ENCODE peak calls at places on chromosome 12, in seven cellular contexts. I, P, W, D, C, S and Z are unnamed samples.
A peak's percentile ranks its signal among the peaks of the same experiment; 100 is the strongest.

GRCh38 chr12:12138203-12139154 is 67.7 kb downstream of the BCL2L14 start:
- DNase-seq in I (no peak), P (peak; percentile 7), W (no peak), D (no peak), C (no peak), S (no peak), Z (no peak)

GRCh38 chr12:103800252-103800771 is 40.7 kb downstream of the NT5DC3 start:
- DNase-seq in I (peak; percentile 37), P (peak; percentile 72), W (no peak), D (peak; percentile 53), C (peak; percentile 85), S (peak; percentile 86), Z (peak; percentile 55)

GRCh38 chr12:67681145-67681778 is 32.7 kb downstream of the DYRK2 start:
- DNase-seq in I (no peak), P (peak; percentile 47), W (no peak), D (peak; percentile 56), C (peak; percentile 82), S (no peak), Z (no peak)

GRCh38 chr12:100106861-100107260 is 35.8 kb downstream of the BLTP3B start:
- DNase-seq in I (no peak), P (no peak), W (no peak), D (no peak), C (no peak), S (no peak), Z (no peak)

GRCh38 chr12:57632369-57632897 is 568 bp downstream of the B4GALNT1 start:
- DNase-seq in I (no peak), P (peak; percentile 7), W (peak; percentile 87), D (no peak), C (no peak), S (peak; percentile 41), Z (no peak)

GRCh38 chr12:45329238-45329637 is 113.3 kb downstream of the ANO6 start:
- DNase-seq in I (no peak), P (no peak), W (no peak), D (no peak), C (no peak), S (peak; percentile 8), Z (no peak)

GRCh38 chr12:110317921-110318320 is 36.9 kb downstream of the ATP2A2 start:
- DNase-seq in I (no peak), P (peak; percentile 13), W (no peak), D (no peak), C (peak; percentile 57), S (no peak), Z (no peak)

GRCh38 chr12:3123729-3124128 is 46.5 kb downstream of the TSPAN9 start:
- DNase-seq in I (no peak), P (no peak), W (no peak), D (no peak), C (peak; percentile 28), S (no peak), Z (no peak)

GRCh38 chr12:2588345-2588744 is 206.4 kb upstream of the FKBP4 start:
- DNase-seq in I (no peak), P (no peak), W (no peak), D (no peak), C (no peak), S (no peak), Z (no peak)

GRCh38 chr12:104498211-104498801 is 41.6 kb downstream of the CHST11 start:
- DNase-seq in I (no peak), P (no peak), W (no peak), D (no peak), C (no peak), S (no peak), Z (no peak)

GRCh38 chr12:663293-663871 is at the start of gene NINJ2:
- DNase-seq in I (no peak), P (no peak), W (no peak), D (no peak), C (no peak), S (no peak), Z (no peak)

GRCh38 chr12:623172-623864 is 39.9 kb downstream of the NINJ2 start:
- DNase-seq in I (no peak), P (no peak), W (no peak), D (no peak), C (no peak), S (no peak), Z (no peak)

GRCh38 chr12:116955382-116956021 is 44.8 kb downstream of the FBXW8 start:
- DNase-seq in I (peak; percentile 75), P (peak; percentile 74), W (no peak), D (no peak), C (no peak), S (peak; percentile 86), Z (no peak)

GRCh38 chr12:46523863-46524770 is 151.5 kb upstream of the SLC38A2 start:
- DNase-seq in I (no peak), P (peak; percentile 55), W (no peak), D (peak; percentile 34), C (peak; percentile 83), S (no peak), Z (peak; percentile 74)

GRCh38 chr12:126668538-126668937 is 1598.4 kb upstream of the TMEM132C start:
- DNase-seq in I (no peak), P (no peak), W (no peak), D (no peak), C (no peak), S (no peak), Z (no peak)

GRCh38 chr12:106084048-106084671 is 54.6 kb downstream of the NUAK1 start:
- DNase-seq in I (no peak), P (no peak), W (no peak), D (no peak), C (no peak), S (no peak), Z (no peak)

GRCh38 chr12:110046451-110047187 is 1.7 kb downstream of the C12orf76 start:
- DNase-seq in I (no peak), P (peak; percentile 36), W (no peak), D (no peak), C (no peak), S (no peak), Z (peak; percentile 38)

GRCh38 chr12:109385339-109386078 is 37.8 kb downstream of the MYO1H start:
- DNase-seq in I (no peak), P (peak; percentile 48), W (no peak), D (peak; percentile 29), C (peak; percentile 58), S (no peak), Z (peak; percentile 33)

GRCh38 chr12:112148031-112148513 is 22.7 kb downstream of the TRAFD1 start:
- DNase-seq in I (no peak), P (peak; percentile 45), W (peak; percentile 21), D (no peak), C (no peak), S (no peak), Z (peak; percentile 86)

GRCh38 chr12:115176741-115177400 is 492.9 kb upstream of the TBX3 start:
- DNase-seq in I (no peak), P (no peak), W (no peak), D (no peak), C (no peak), S (no peak), Z (peak; percentile 42)

GRCh38 chr12:53233671-53234091 is 1.7 kb upstream of the RARG start:
- DNase-seq in I (no peak), P (no peak), W (no peak), D (no peak), C (no peak), S (no peak), Z (no peak)

GRCh38 chr12:101612162-101612916 is 17.6 kb downstream of the MYBPC1 start:
- DNase-seq in I (no peak), P (no peak), W (no peak), D (no peak), C (no peak), S (no peak), Z (no peak)

GRCh38 chr12:46659844-46660243 is 166.0 kb downstream of the SLC38A4 start:
- DNase-seq in I (no peak), P (no peak), W (no peak), D (no peak), C (peak; percentile 86), S (no peak), Z (no peak)

GRCh38 chr12:125220404-125221273 is 155.4 kb downstream of the AACS start:
- DNase-seq in I (no peak), P (no peak), W (no peak), D (no peak), C (no peak), S (peak; percentile 88), Z (peak; percentile 78)

GRCh38 chr12:119687344-119687865 is 19.5 kb downstream of the PRKAB1 start:
- DNase-seq in I (no peak), P (no peak), W (no peak), D (no peak), C (no peak), S (no peak), Z (no peak)

GRCh38 chr12:51020448-51021182 is 5.6 kb downstream of the SLC11A2 start:
- DNase-seq in I (no peak), P (no peak), W (no peak), D (no peak), C (no peak), S (no peak), Z (no peak)

GRCh38 chr12:51021694-51022093 is 4.5 kb downstream of the SLC11A2 start:
- DNase-seq in I (no peak), P (no peak), W (no peak), D (no peak), C (no peak), S (no peak), Z (no peak)

GRCh38 chr12:51013441-51013840 is 12.7 kb downstream of the SLC11A2 start:
- DNase-seq in I (no peak), P (no peak), W (no peak), D (no peak), C (no peak), S (no peak), Z (no peak)

GRCh38 chr12:51019927-51020326 is 6.3 kb downstream of the SLC11A2 start:
- DNase-seq in I (no peak), P (no peak), W (no peak), D (no peak), C (no peak), S (no peak), Z (no peak)

GRCh38 chr12:51017452-51017851 is 8.7 kb downstream of the SLC11A2 start:
- DNase-seq in I (no peak), P (no peak), W (no peak), D (no peak), C (no peak), S (no peak), Z (no peak)
- H3K4me1 ChIP-seq in I (peaks cover 13% of the 10 kb centered on the region), P (peaks cover 8% of the 10 kb centered on the region), W (peaks cover 9% of the 10 kb centered on the region), D (peaks cover 3% of the 10 kb centered on the region), C (no peaks in the 10 kb centered on the region), S (peaks cover 46% of the 10 kb centered on the region), Z (peaks cover 7% of the 10 kb centered on the region)

GRCh38 chr12:65602579-65603295 is 221.5 kb upstream of the HMGA2 start:
- DNase-seq in I (peak; percentile 71), P (peak; percentile 89), W (no peak), D (peak; percentile 62), C (peak; percentile 91), S (peak; percentile 77), Z (peak; percentile 96)
- TF ChIP-seq CTCF in I (peak; percentile 53), P (peak; percentile 75), W (peak; percentile 70), D (peak; percentile 64), C (peak; percentile 78), S (peak; percentile 56), Z (peak; percentile 85)

DNA sequence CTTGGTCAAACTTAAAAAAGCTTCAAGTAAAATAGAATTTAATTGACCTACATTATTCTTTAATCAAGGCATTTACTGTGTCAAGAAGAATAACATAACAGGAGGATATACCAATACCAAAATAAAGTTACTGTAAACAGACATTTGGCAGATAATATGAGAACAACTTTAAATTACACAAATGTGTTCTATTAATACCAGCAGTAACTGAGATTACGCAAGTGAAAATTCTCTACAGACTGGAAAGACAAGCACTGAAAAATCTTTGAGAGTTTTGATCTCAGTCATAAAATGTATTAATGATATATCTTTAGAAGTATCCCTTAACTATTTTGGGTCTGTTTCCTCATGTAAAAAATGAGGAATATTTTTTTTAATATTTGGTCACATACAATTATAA is 169.2 kb upstream of the SOX5 start:
- DNase-seq in I (no peak), P (no peak), W (no peak), D (no peak), C (no peak), S (no peak), Z (peak; percentile 16)
- H3K4me1 ChIP-seq in I (no peaks in the 10 kb centered on the region), P (no peaks in the 10 kb centered on the region), W (no peaks in the 10 kb centered on the region), D (no peaks in the 10 kb centered on the region), C (no peaks in the 10 kb centered on the region), S (no peaks in the 10 kb centered on the region), Z (peaks cover 2% of the 10 kb centered on the region)

GRCh38 chr12:56103823-56104108 is 593 bp upstream of the PA2G4 start:
- DNase-seq in I (no peak), P (no peak), W (no peak), D (no peak), C (no peak), S (no peak), Z (no peak)
- TF ChIP-seq CTCF in I (no peak), P (no peak), W (no peak), D (no peak), C (no peak), S (no peak), Z (no peak)